ENCODE peak calls at places on chromosome 1, in six cellular contexts. K is EL, V is A549, C is NCI-H1417, L is RWPE1, R is fibroblast of lung. Z is an unnamed sample.

GRCh38 chr1:110083453-110084225 is 13.2 kb upstream of the ALX3 start:
- DNase-seq in K (no peak), V (no peak), C (no peak), L (no peak), R (peak; percentile 16), Z (no peak)

GRCh38 chr1:34684246-34684645 is 70.6 kb upstream of the GJB5 start:
- DNase-seq in K (no peak), V (no peak), C (peak; percentile 43), L (no peak), R (no peak), Z (no peak)

GRCh38 chr1:112093372-112093694 is 103.9 kb upstream of the KCND3 start:
- DNase-seq in K (no peak), V (no peak), C (no peak), L (no peak), R (no peak), Z (no peak)

GRCh38 chr1:18981242-18981641 is 24.8 kb upstream of the IFFO2 start:
- DNase-seq in K (no peak), V (no peak), C (no peak), L (no peak), R (no peak), Z (no peak)

GRCh38 chr1:7385471-7386225 is 385.4 kb upstream of the VAMP3 start:
- DNase-seq in K (no peak), V (no peak), C (no peak), L (no peak), R (no peak), Z (no peak)

GRCh38 chr1:107255469-107255868 is 114.6 kb downstream of the NTNG1 start:
- DNase-seq in K (no peak), V (no peak), C (no peak), L (no peak), R (no peak), Z (no peak)

GRCh38 chr1:19395678-19396192 is 83.6 kb downstream of the SLC66A1 start:
- DNase-seq in K (peak; percentile 89), V (no peak), C (no peak), L (peak; percentile 74), R (peak; percentile 28), Z (no peak)

GRCh38 chr1:228647523-228648444 is 87.5 kb upstream of the RHOU start:
- DNase-seq in K (peak; percentile 75), V (peak; percentile 62), C (peak; percentile 57), L (peak; percentile 50), R (peak; percentile 29), Z (no peak)

GRCh38 chr1:234756066-234756783 is 146.2 kb upstream of the IRF2BP2 start:
- DNase-seq in K (peak; percentile 48), V (no peak), C (no peak), L (no peak), R (no peak), Z (no peak)

GRCh38 chr1:68016364-68016763 is 34.1 kb downstream of the DIRAS3 start:
- DNase-seq in K (no peak), V (no peak), C (no peak), L (no peak), R (peak; percentile 9), Z (no peak)

GRCh38 chr1:119510046-119510445 is 3.0 kb downstream of the HSD3B1 start:
- DNase-seq in K (no peak), V (no peak), C (no peak), L (no peak), R (no peak), Z (no peak)

GRCh38 chr1:219174672-219175564 is 1.2 kb downstream of the LYPLAL1 start:
- DNase-seq in K (peak; percentile 79), V (no peak), C (no peak), L (peak; percentile 41), R (peak; percentile 89), Z (peak; percentile 15)

GRCh38 chr1:74773540-74773939 is 40.6 kb downstream of the TYW3 start:
- DNase-seq in K (no peak), V (no peak), C (peak; percentile 21), L (no peak), R (no peak), Z (no peak)

GRCh38 chr1:198560093-198560638 is 19.7 kb upstream of the ATP6V1G3 start:
- DNase-seq in K (no peak), V (no peak), C (peak; percentile 17), L (no peak), R (peak; percentile 6), Z (no peak)

GRCh38 chr1:52403566-52404115 is 582 bp downstream of the ORC1 start:
- DNase-seq in K (peak; percentile 85), V (peak; percentile 57), C (no peak), L (peak; percentile 80), R (peak; percentile 81), Z (peak; percentile 78)

GRCh38 chr1:48236716-48237470 is 14.4 kb downstream of the SLC5A9 start:
- DNase-seq in K (no peak), V (peak; percentile 40), C (peak; percentile 11), L (peak; percentile 51), R (peak; percentile 52), Z (peak; percentile 28)

GRCh38 chr1:20194770-20195463 is 8.6 kb upstream of the PLA2G2C start:
- DNase-seq in K (peak; percentile 51), V (peak; percentile 53), C (peak; percentile 17), L (peak; percentile 42), R (peak; percentile 44), Z (peak; percentile 42)

GRCh38 chr1:155976062-155976912 is 2.1 kb downstream of the ARHGEF2 start:
- DNase-seq in K (peak; percentile 84), V (no peak), C (peak; percentile 66), L (peak; percentile 89), R (peak; percentile 89), Z (peak; percentile 83)

GRCh38 chr1:45892068-45892785 is 88.8 kb downstream of the MAST2 start:
- DNase-seq in K (peak; percentile 92), V (peak; percentile 44), C (no peak), L (peak; percentile 84), R (peak; percentile 89), Z (no peak)

Z was measured in MM.1S.